ENCODE peak calls at places on chromosomes 4 and X, in five cellular contexts. One of them, this sample, is unnamed.

GRCh38 chrX:133215747-133216146 is 2.4 kb downstream of the TFDP3 start:
- DNase-seq in fibroblast of lung: peak; percentile 11
- DNase-seq in lower lobe of right lung: no peak
- DNase-seq in AG08396: peak; percentile 41
- DNase-seq in hepatocyte: peak; percentile 48
- DNase-seq in this sample: no peak

GRCh38 chrX:136271300-136271699 is 20.1 kb upstream of the MAP7D3 start:
- DNase-seq in fibroblast of lung: no peak
- DNase-seq in lower lobe of right lung: no peak
- DNase-seq in AG08396: no peak
- DNase-seq in hepatocyte: no peak
- DNase-seq in this sample: no peak

GRCh38 chrX:850471-850916 is 219.9 kb downstream of the SHOX start:
- DNase-seq in fibroblast of lung: no peak
- DNase-seq in lower lobe of right lung: no peak
- DNase-seq in AG08396: no peak
- DNase-seq in hepatocyte: no peak
- DNase-seq in this sample: no peak

GRCh38 chrX:103626855-103627254 is 1.9 kb upstream of the TCEAL1 start:
- DNase-seq in fibroblast of lung: no peak
- DNase-seq in lower lobe of right lung: no peak
- DNase-seq in AG08396: no peak
- DNase-seq in hepatocyte: no peak
- DNase-seq in this sample: no peak

GRCh38 chrX:123682182-123682581 is 50.7 kb downstream of the THOC2 start:
- DNase-seq in fibroblast of lung: no peak
- DNase-seq in lower lobe of right lung: no peak
- DNase-seq in AG08396: no peak
- DNase-seq in hepatocyte: no peak
- DNase-seq in this sample: no peak

GRCh38 chrX:925652-926061 is 286.8 kb downstream of the CRLF2 start:
- DNase-seq in fibroblast of lung: no peak
- DNase-seq in lower lobe of right lung: no peak
- DNase-seq in AG08396: no peak
- DNase-seq in hepatocyte: no peak
- DNase-seq in this sample: no peak

GRCh38 chr4:682490-683172 is 6.3 kb downstream of the SLC49A3 start:
- DNase-seq in fibroblast of lung: no peak
- DNase-seq in lower lobe of right lung: no peak
- DNase-seq in AG08396: no peak
- DNase-seq in hepatocyte: no peak
- DNase-seq in this sample: no peak

GRCh38 chr4:110270492-110271197 is 72.2 kb upstream of the ELOVL6 start:
- DNase-seq in fibroblast of lung: peak; percentile 80
- DNase-seq in lower lobe of right lung: no peak
- DNase-seq in AG08396: peak; percentile 36
- DNase-seq in hepatocyte: no peak
- DNase-seq in this sample: peak; percentile 35

GRCh38 chr4:71292228-71292627 is 46.6 kb upstream of the SLC4A4 start:
- DNase-seq in fibroblast of lung: no peak
- DNase-seq in lower lobe of right lung: no peak
- DNase-seq in AG08396: no peak
- DNase-seq in hepatocyte: no peak
- DNase-seq in this sample: no peak

GRCh38 chr4:176664964-176665363 is 127.8 kb downstream of the VEGFC start:
- DNase-seq in fibroblast of lung: no peak
- DNase-seq in lower lobe of right lung: no peak
- DNase-seq in AG08396: no peak
- DNase-seq in hepatocyte: no peak
- DNase-seq in this sample: no peak

GRCh38 chr4:2441393-2442174 is 22.8 kb downstream of the CFAP99 start:
- DNase-seq in fibroblast of lung: peak; percentile 51
- DNase-seq in lower lobe of right lung: peak; percentile 77
- DNase-seq in AG08396: peak; percentile 83
- DNase-seq in hepatocyte: peak; percentile 70
- DNase-seq in this sample: peak; percentile 87

GRCh38 chrX:153934473-153935325 is at the start of gene NAA10:
- DNase-seq in fibroblast of lung: peak; percentile 56
- DNase-seq in lower lobe of right lung: peak; percentile 80
- DNase-seq in AG08396: peak; percentile 95
- DNase-seq in hepatocyte: peak; percentile 88
- DNase-seq in this sample: peak; percentile 67

GRCh38 chr4:8198206-8198905 is 734 bp upstream of the SH3TC1 start:
- DNase-seq in fibroblast of lung: no peak
- DNase-seq in lower lobe of right lung: peak; percentile 81
- DNase-seq in AG08396: no peak
- DNase-seq in hepatocyte: no peak
- DNase-seq in this sample: no peak

GRCh38 chr4:152328595-152328994 is 207.3 kb downstream of the FBXW7 start:
- DNase-seq in fibroblast of lung: peak; percentile 32
- DNase-seq in lower lobe of right lung: no peak
- DNase-seq in AG08396: no peak
- DNase-seq in hepatocyte: no peak
- DNase-seq in this sample: peak; percentile 13

GRCh38 chr4:47968847-47969246 is 47.6 kb downstream of the CNGA1 start:
- DNase-seq in fibroblast of lung: no peak
- DNase-seq in lower lobe of right lung: no peak
- DNase-seq in AG08396: no peak
- DNase-seq in hepatocyte: no peak
- DNase-seq in this sample: no peak

GRCh38 chr4:52894408-52894807 is 32.3 kb downstream of the RASL11B start:
- DNase-seq in fibroblast of lung: no peak
- DNase-seq in lower lobe of right lung: no peak
- DNase-seq in AG08396: no peak
- DNase-seq in hepatocyte: no peak
- DNase-seq in this sample: no peak

GRCh38 chrX:85992811-85993229 is 54.5 kb downstream of the CHM start:
- DNase-seq in fibroblast of lung: peak; percentile 29
- DNase-seq in lower lobe of right lung: no peak
- DNase-seq in AG08396: peak; percentile 7
- DNase-seq in hepatocyte: peak; percentile 8
- DNase-seq in this sample: no peak

GRCh38 chr4:2251795-2252529 is 9.9 kb downstream of the MXD4 start:
- DNase-seq in fibroblast of lung: no peak
- DNase-seq in lower lobe of right lung: peak; percentile 30
- DNase-seq in AG08396: no peak
- DNase-seq in hepatocyte: no peak
- DNase-seq in this sample: no peak

GRCh38 chrX:70386240-70386639 is 36.9 kb upstream of the GDPD2 start:
- DNase-seq in fibroblast of lung: peak; percentile 1
- DNase-seq in lower lobe of right lung: no peak
- DNase-seq in AG08396: no peak
- DNase-seq in hepatocyte: no peak
- DNase-seq in this sample: no peak

GRCh38 chr4:77021614-77022089 is 54.1 kb downstream of the CCNI start:
- DNase-seq in fibroblast of lung: peak; percentile 86
- DNase-seq in lower lobe of right lung: no peak
- DNase-seq in AG08396: peak; percentile 57
- DNase-seq in hepatocyte: no peak
- DNase-seq in this sample: no peak

GRCh38 chr4:81314897-81315470 is 100.0 kb upstream of the PRKG2 start:
- DNase-seq in fibroblast of lung: peak; percentile 94
- DNase-seq in lower lobe of right lung: no peak
- DNase-seq in AG08396: peak; percentile 43
- DNase-seq in hepatocyte: no peak
- DNase-seq in this sample: no peak

GRCh38 chr4:242121-242848 is 63.0 kb downstream of the ZNF732 start:
- DNase-seq in fibroblast of lung: peak; percentile 53
- DNase-seq in lower lobe of right lung: peak; percentile 77
- DNase-seq in AG08396: peak; percentile 22
- DNase-seq in hepatocyte: peak; percentile 35
- DNase-seq in this sample: peak; percentile 22

GRCh38 chr4:103482471-103482870 is 237.3 kb downstream of the TACR3 start:
- DNase-seq in fibroblast of lung: no peak
- DNase-seq in lower lobe of right lung: no peak
- DNase-seq in AG08396: no peak
- DNase-seq in hepatocyte: no peak
- DNase-seq in this sample: no peak

GRCh38 chr4:159368320-159368719 is 265.4 kb downstream of the RAPGEF2 start:
- DNase-seq in fibroblast of lung: no peak
- DNase-seq in lower lobe of right lung: no peak
- DNase-seq in AG08396: no peak
- DNase-seq in hepatocyte: no peak
- DNase-seq in this sample: no peak

GRCh38 chr4:183760326-183760725 is 101.2 kb downstream of the TRAPPC11 start:
- DNase-seq in fibroblast of lung: no peak
- DNase-seq in lower lobe of right lung: no peak
- DNase-seq in AG08396: no peak
- DNase-seq in hepatocyte: peak; percentile 36
- DNase-seq in this sample: no peak

This sample was measured in HTR-8/SVneo.